ENCODE peak calls at places on chromosomes 4 and X, in nine cellular contexts. W, S, G, H, F, U, P, D and O are unnamed samples.

GRCh38 chr4:84965558-84966381 is 720 bp downstream of the WDFY3 start:
- DNase-seq in W (peak; percentile 40), S (peak; percentile 31), G (peak; percentile 68), H (peak; percentile 69), F (no peak), U (peak; percentile 58), P (no peak), D (peak; percentile 53), O (no peak)

GRCh38 chrX:356385-357034 is 30.2 kb downstream of the PPP2R3B start:
- DNase-seq in W (no peak), S (peak; percentile 83), G (peak; percentile 32), H (no peak), F (peak; percentile 23), U (no peak), P (no peak), D (no peak), O (no peak)

GRCh38 chr4:41622816-41623215 is 84.9 kb downstream of the LIMCH1 start:
- DNase-seq in W (no peak), S (no peak), G (no peak), H (no peak), F (no peak), U (no peak), P (no peak), D (no peak), O (no peak)

GRCh38 chr4:6095023-6095817 is 77.0 kb upstream of the C4orf50 start:
- DNase-seq in W (no peak), S (no peak), G (no peak), H (no peak), F (no peak), U (no peak), P (no peak), D (no peak), O (no peak)

GRCh38 chrX:39453847-39454645 is 643.7 kb downstream of the BCOR start:
- DNase-seq in W (no peak), S (no peak), G (no peak), H (no peak), F (no peak), U (no peak), P (no peak), D (no peak), O (no peak)

GRCh38 chrX:43165343-43165920 is 387.5 kb upstream of the PPP1R2C start:
- DNase-seq in W (no peak), S (no peak), G (no peak), H (no peak), F (no peak), U (no peak), P (no peak), D (no peak), O (no peak)

GRCh38 chrX:7318661-7319060 is 170.7 kb upstream of the PUDP start:
- DNase-seq in W (no peak), S (no peak), G (no peak), H (peak; percentile 9), F (no peak), U (no peak), P (no peak), D (no peak), O (no peak)

GRCh38 chrX:51837926-51838325 is 55.5 kb upstream of the MAGED1 start:
- DNase-seq in W (no peak), S (peak; percentile 75), G (no peak), H (no peak), F (peak; percentile 33), U (peak; percentile 50), P (peak; percentile 47), D (no peak), O (no peak)

GRCh38 chrX:113929004-113929403 is 654.9 kb upstream of the HTR2C start:
- DNase-seq in W (no peak), S (peak; percentile 60), G (no peak), H (peak; percentile 51), F (peak; percentile 5), U (no peak), P (no peak), D (no peak), O (no peak)

GRCh38 chrX:12977761-12978204 is 2.9 kb downstream of the TMSB4X start:
- DNase-seq in W (no peak), S (no peak), G (no peak), H (no peak), F (no peak), U (no peak), P (no peak), D (no peak), O (no peak)

GRCh38 chrX:133838761-133839676 is 146.4 kb downstream of the GPC3 start:
- DNase-seq in W (no peak), S (peak; percentile 32), G (no peak), H (peak; percentile 42), F (peak; percentile 13), U (no peak), P (no peak), D (peak; percentile 37), O (no peak)

GRCh38 chr4:3315566-3315965 is 22.7 kb downstream of the RGS12 start:
- DNase-seq in W (peak; percentile 14), S (no peak), G (no peak), H (no peak), F (no peak), U (no peak), P (no peak), D (no peak), O (no peak)

GRCh38 chrX:108090474-108091265 is 672 bp downstream of the PSMD10 start:
- DNase-seq in W (no peak), S (peak; percentile 71), G (no peak), H (no peak), F (no peak), U (no peak), P (no peak), D (no peak), O (no peak)

GRCh38 chr4:133152330-133152791 is 3.3 kb downstream of the PCDH10 start:
- DNase-seq in W (no peak), S (no peak), G (no peak), H (no peak), F (no peak), U (no peak), P (no peak), D (peak; percentile 7), O (no peak)

GRCh38 chrX:128698528-128698927 is 646.3 kb upstream of the ACTRT1 start:
- DNase-seq in W (no peak), S (no peak), G (no peak), H (no peak), F (no peak), U (no peak), P (no peak), D (no peak), O (no peak)

GRCh38 chrX:112083624-112084326 is 1.2 kb upstream of the TRPC5 start:
- DNase-seq in W (no peak), S (no peak), G (no peak), H (peak; percentile 15), F (no peak), U (no peak), P (no peak), D (no peak), O (no peak)

GRCh38 chrX:63918611-63919010 is 133.6 kb upstream of the ARHGEF9 start:
- DNase-seq in W (no peak), S (no peak), G (no peak), H (peak; percentile 13), F (no peak), U (no peak), P (no peak), D (no peak), O (no peak)

GRCh38 chrX:7086384-7086783 is 61.1 kb upstream of the STS start:
- DNase-seq in W (no peak), S (peak; percentile 14), G (no peak), H (no peak), F (no peak), U (no peak), P (no peak), D (no peak), O (no peak)

GRCh38 chr4:1406416-1406945 is at the start of gene NKX1-1:
- DNase-seq in W (peak; percentile 15), S (no peak), G (peak; percentile 24), H (no peak), F (no peak), U (no peak), P (no peak), D (peak; percentile 49), O (no peak)

GRCh38 chr4:82524570-82525152 is 37.1 kb downstream of the TMEM150C start:
- DNase-seq in W (no peak), S (no peak), G (no peak), H (no peak), F (no peak), U (no peak), P (no peak), D (no peak), O (no peak)

GRCh38 chr4:34091451-34091850 is 2152.9 kb downstream of the ARAP2 start:
- DNase-seq in W (no peak), S (peak; percentile 5), G (no peak), H (no peak), F (no peak), U (no peak), P (no peak), D (no peak), O (no peak)

GRCh38 chr4:185265942-185266341 is 56.5 kb downstream of the SNX25 start:
- DNase-seq in W (no peak), S (peak; percentile 71), G (no peak), H (no peak), F (no peak), U (no peak), P (no peak), D (no peak), O (no peak)

GRCh38 chrX:55713635-55714034 is 3.9 kb upstream of the RRAGB start:
- DNase-seq in W (no peak), S (no peak), G (no peak), H (no peak), F (no peak), U (no peak), P (no peak), D (no peak), O (no peak)

GRCh38 chrX:85365370-85365995 is 14.0 kb downstream of the POF1B start:
- DNase-seq in W (no peak), S (no peak), G (no peak), H (no peak), F (no peak), U (peak; percentile 25), P (no peak), D (no peak), O (no peak)
- TF ChIP-seq CTCF in W (no peak), S (no peak), G (no peak), H (no peak), F (no peak), U (no peak), P (no peak), D (no peak), O (no peak)

GRCh38 chr4:178296669-178297068 is 854.4 kb upstream of the AGA start:
- DNase-seq in W (no peak), S (no peak), G (no peak), H (peak; percentile 14), F (no peak), U (no peak), P (no peak), D (no peak), O (no peak)
- TF ChIP-seq CTCF in W (no peak), S (no peak), G (no peak), H (no peak), F (no peak), U (no peak), P (no peak), D (no peak), O (no peak)

GRCh38 chrX:144896323-144896722 is 351.0 kb upstream of the SPANXN1 start:
- DNase-seq in W (no peak), S (peak; percentile 9), G (no peak), H (no peak), F (no peak), U (no peak), P (no peak), D (no peak), O (no peak)
- TF ChIP-seq CTCF in W (peak; percentile 15), S (peak; percentile 24), G (peak; percentile 8), H (no peak), F (no peak), U (no peak), P (no peak), D (no peak), O (no peak)

GRCh38 chr4:20426028-20426427 is 174.3 kb downstream of the SLIT2 start:
- DNase-seq in W (no peak), S (no peak), G (no peak), H (no peak), F (no peak), U (no peak), P (no peak), D (no peak), O (no peak)
- TF ChIP-seq CTCF in W (no peak), S (no peak), G (no peak), H (no peak), F (no peak), U (no peak), P (no peak), D (no peak), O (no peak)